ENCODE peak calls at places on chromosomes 7 and 10, in seven cellular contexts. T, K, X, J, A, M and W are unnamed samples.

GRCh38 chr10:119326167-119326566 is 118.8 kb downstream of the GRK5 start:
- DNase-seq in T (no peak), K (no peak), X (no peak), J (no peak), A (no peak), M (no peak), W (no peak)

GRCh38 chr10:28326516-28327493 is 23.9 kb upstream of the MPP7 start:
- DNase-seq in T (peak; percentile 59), K (no peak), X (peak; percentile 36), J (peak; percentile 50), A (peak; percentile 65), M (peak; percentile 93), W (no peak)

GRCh38 chr7:39465055-39465929 is 100.9 kb upstream of the YAE1 start:
- DNase-seq in T (peak; percentile 77), K (peak; percentile 79), X (peak; percentile 36), J (no peak), A (no peak), M (peak; percentile 47), W (peak; percentile 63)

GRCh38 chr10:77240042-77240619 is 397.5 kb downstream of the KCNMA1 start:
- DNase-seq in T (no peak), K (no peak), X (no peak), J (no peak), A (no peak), M (no peak), W (no peak)

GRCh38 chr7:4792537-4793126 is 17.2 kb downstream of the AP5Z1 start:
- DNase-seq in T (no peak), K (no peak), X (no peak), J (no peak), A (no peak), M (no peak), W (no peak)

GRCh38 chr10:110783509-110784103 is 88.1 kb upstream of the PDCD4 start:
- DNase-seq in T (peak; percentile 23), K (no peak), X (no peak), J (no peak), A (no peak), M (no peak), W (no peak)

GRCh38 chr7:151647874-151648273 is 128.2 kb upstream of the RHEB start:
- DNase-seq in T (no peak), K (no peak), X (no peak), J (no peak), A (no peak), M (no peak), W (no peak)

GRCh38 chr7:33612434-33612833 is 292.9 kb upstream of the BMPER start:
- DNase-seq in T (no peak), K (no peak), X (no peak), J (no peak), A (no peak), M (no peak), W (no peak)

GRCh38 chr7:56291-56913 is 136.0 kb upstream of the FAM20C start:
- DNase-seq in T (no peak), K (no peak), X (peak; percentile 14), J (no peak), A (peak; percentile 62), M (no peak), W (no peak)

GRCh38 chr10:60806951-60807350 is 28.7 kb downstream of the CDK1 start:
- DNase-seq in T (no peak), K (no peak), X (no peak), J (no peak), A (no peak), M (no peak), W (no peak)

GRCh38 chr10:2949948-2950354 is 117.4 kb upstream of the PFKP start:
- DNase-seq in T (no peak), K (peak; percentile 27), X (no peak), J (no peak), A (no peak), M (no peak), W (no peak)

GRCh38 chr7:151316896-151317295 is 24.7 kb upstream of the NUB1 start:
- DNase-seq in T (no peak), K (no peak), X (no peak), J (no peak), A (no peak), M (no peak), W (no peak)

GRCh38 chr10:3961082-3961481 is 176.1 kb upstream of the KLF6 start:
- DNase-seq in T (no peak), K (no peak), X (no peak), J (no peak), A (no peak), M (no peak), W (no peak)

GRCh38 chr7:151795168-151795754 is 81.7 kb downstream of the PRKAG2 start:
- DNase-seq in T (no peak), K (no peak), X (no peak), J (no peak), A (peak; percentile 64), M (no peak), W (peak; percentile 59)

GRCh38 chr7:57364933-57365710 is 84.9 kb upstream of the ZNF716 start:
- DNase-seq in T (no peak), K (no peak), X (no peak), J (no peak), A (no peak), M (no peak), W (no peak)

GRCh38 chr7:21238717-21239116 is 189.2 kb upstream of the SP4 start:
- DNase-seq in T (no peak), K (no peak), X (no peak), J (no peak), A (no peak), M (no peak), W (no peak)

DNA sequence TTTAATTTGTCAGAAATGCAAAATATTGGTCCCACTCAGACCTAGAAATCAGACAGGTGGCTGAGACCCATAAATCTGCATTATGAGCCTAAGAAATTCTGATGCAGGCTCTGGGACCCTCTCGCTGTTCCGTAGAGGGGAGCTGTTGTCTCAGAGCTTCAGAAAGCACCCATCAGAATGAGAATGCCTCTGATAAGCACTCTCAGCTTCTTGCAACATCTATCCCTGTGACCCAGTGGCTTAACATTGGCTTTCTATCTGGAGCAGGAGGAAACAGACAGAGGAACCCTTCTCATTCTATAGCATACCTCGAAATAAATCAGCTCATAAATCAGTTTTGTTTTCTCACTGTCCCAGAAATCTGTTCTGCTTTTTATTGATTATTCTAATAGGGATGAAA is 184.6 kb upstream of the SP4 start:
- DNase-seq in T (no peak), K (no peak), X (no peak), J (no peak), A (no peak), M (no peak), W (no peak)
- TF ChIP-seq CTCF in T (no peak), K (no peak), X (no peak), J (no peak), A (no peak), M (no peak), W (no peak)

GRCh38 chr7:130145424-130146106 is 59.6 kb downstream of the TMEM209 start:
- DNase-seq in T (no peak), K (no peak), X (no peak), J (no peak), A (no peak), M (no peak), W (no peak)

GRCh38 chr7:130148561-130148960 is 56.6 kb downstream of the TMEM209 start:
- DNase-seq in T (peak; percentile 35), K (no peak), X (no peak), J (no peak), A (no peak), M (no peak), W (no peak)

GRCh38 chr7:130149575-130150139 is 55.5 kb downstream of the TMEM209 start:
- DNase-seq in T (no peak), K (no peak), X (no peak), J (no peak), A (peak; percentile 76), M (no peak), W (peak; percentile 49)

GRCh38 chr7:130146693-130147520 is 58.3 kb downstream of the TMEM209 start:
- DNase-seq in T (no peak), K (no peak), X (no peak), J (no peak), A (no peak), M (no peak), W (no peak)

GRCh38 chr7:130147710-130148325 is 57.4 kb downstream of the TMEM209 start:
- DNase-seq in T (no peak), K (no peak), X (no peak), J (no peak), A (no peak), M (no peak), W (no peak)
- TF ChIP-seq CTCF in T (no peak), K (no peak), X (no peak), J (no peak), A (no peak), M (no peak), W (no peak)

GRCh38 chr7:11237742-11238141 is 264.1 kb downstream of the PHF14 start:
- DNase-seq in T (no peak), K (no peak), X (no peak), J (no peak), A (no peak), M (no peak), W (no peak)
- TF ChIP-seq CTCF in T (no peak), K (no peak), X (no peak), J (no peak), A (no peak), M (no peak), W (no peak)

GRCh38 chr7:139118234-139118802 is 8.8 kb upstream of the ZC3HAV1 start:
- DNase-seq in T (peak; percentile 61), K (peak; percentile 50), X (no peak), J (no peak), A (no peak), M (no peak), W (peak; percentile 65)
- TF ChIP-seq CTCF in T (no peak), K (no peak), X (no peak), J (no peak), A (no peak), M (no peak), W (no peak)

GRCh38 chr7:81256991-81257390 is 338.1 kb upstream of the SEMA3C start:
- DNase-seq in T (peak; percentile 58), K (peak; percentile 52), X (no peak), J (no peak), A (no peak), M (no peak), W (no peak)
- TF ChIP-seq CTCF in T (peak; percentile 42), K (peak; percentile 22), X (no peak), J (peak; percentile 37), A (peak; percentile 28), M (peak; percentile 26), W (no peak)

GRCh38 chr10:87101996-87102395 is 7.0 kb downstream of the SHLD2 start:
- DNase-seq in T (no peak), K (no peak), X (no peak), J (no peak), A (no peak), M (no peak), W (no peak)
- TF ChIP-seq CTCF in T (no peak), K (no peak), X (no peak), J (no peak), A (no peak), M (no peak), W (no peak)

GRCh38 chr10:103238506-103239252 is 7.0 kb upstream of the RPEL1 start:
- DNase-seq in T (peak; percentile 88), K (peak; percentile 98), X (peak; percentile 45), J (peak; percentile 32), A (no peak), M (no peak), W (no peak)
- TF ChIP-seq CTCF in T (peak; percentile 74), K (peak; percentile 63), X (no peak), J (peak; percentile 22), A (no peak), M (peak; percentile 12), W (no peak)